ENCODE peak calls at places on chromosomes 7 and 10, in ten cellular contexts. W is PC-9, O is heart right ventricle, M is nephron progenitor cell, X is fibroblast of lung, S is foreskin fibroblast, U is suprapubic skin, T is tibial nerve, C is WTC11, I is GM12865. F is an unnamed sample.

GRCh38 chr7:40311307-40311706 is 176.5 kb downstream of the SUGCT start:
- DNase-seq in W (no peak), O (no peak), M (no peak), X (no peak), S (no peak), U (no peak), T (no peak), C (no peak), I (peak; percentile 67), F (no peak)

GRCh38 chr7:22563621-22564241 is 63.7 kb upstream of the STEAP1B start:
- DNase-seq in W (peak; percentile 86), O (no peak), M (peak; percentile 14), X (no peak), S (no peak), U (no peak), T (no peak), C (peak; percentile 26), I (peak; percentile 76), F (peak; percentile 25)

GRCh38 chr10:63720072-63720537 is 198.9 kb downstream of the REEP3 start:
- DNase-seq in W (peak; percentile 65), O (no peak), M (peak; percentile 50), X (peak; percentile 64), S (no peak), U (no peak), T (peak; percentile 79), C (peak; percentile 45), I (peak; percentile 70), F (no peak)

GRCh38 chr10:115801987-115802386 is 471.0 kb downstream of the GFRA1 start:
- DNase-seq in W (no peak), O (no peak), M (no peak), X (peak; percentile 27), S (no peak), U (no peak), T (no peak), C (no peak), I (no peak), F (no peak)

GRCh38 chr7:134502463-134502862 is 24.9 kb upstream of the AKR1B10 start:
- DNase-seq in W (no peak), O (no peak), M (no peak), X (peak; percentile 84), S (peak; percentile 64), U (no peak), T (peak; percentile 84), C (no peak), I (no peak), F (no peak)

GRCh38 chr7:93046641-93047040 is 71.1 kb downstream of the SAMD9 start:
- DNase-seq in W (no peak), O (no peak), M (peak; percentile 33), X (no peak), S (no peak), U (no peak), T (no peak), C (no peak), I (no peak), F (no peak)

GRCh38 chr10:59944339-59944935 is 38.1 kb upstream of the CCDC6 start:
- DNase-seq in W (peak; percentile 39), O (no peak), M (no peak), X (no peak), S (no peak), U (no peak), T (no peak), C (no peak), I (no peak), F (no peak)

GRCh38 chr10:4306871-4307270 is 519.1 kb upstream of the AKR1E2 start:
- DNase-seq in W (no peak), O (no peak), M (no peak), X (no peak), S (no peak), U (no peak), T (no peak), C (no peak), I (no peak), F (no peak)

GRCh38 chr10:48794074-48794473 is 109.4 kb downstream of the WDFY4 start:
- DNase-seq in W (no peak), O (no peak), M (no peak), X (no peak), S (no peak), U (no peak), T (no peak), C (no peak), I (no peak), F (no peak)

GRCh38 chr10:92757066-92757716 is 67.4 kb downstream of the HHEX start:
- DNase-seq in W (peak; percentile 40), O (peak; percentile 74), M (peak; percentile 22), X (peak; percentile 95), S (peak; percentile 39), U (peak; percentile 85), T (peak; percentile 80), C (peak; percentile 41), I (peak; percentile 93), F (no peak)

GRCh38 chr7:156014201-156014600 is 201.9 kb upstream of the SHH start:
- DNase-seq in W (no peak), O (no peak), M (no peak), X (no peak), S (no peak), U (no peak), T (no peak), C (no peak), I (no peak), F (peak; percentile 16)

GRCh38 chr7:107836237-107837144 is 33.5 kb upstream of the SLC26A3 start:
- DNase-seq in W (no peak), O (no peak), M (no peak), X (no peak), S (no peak), U (no peak), T (no peak), C (no peak), I (no peak), F (no peak)

GRCh38 chr10:122307669-122308486 is 36.8 kb downstream of the BTBD16 start:
- DNase-seq in W (peak; percentile 72), O (peak; percentile 40), M (no peak), X (peak; percentile 89), S (peak; percentile 78), U (peak; percentile 66), T (peak; percentile 66), C (no peak), I (peak; percentile 41), F (peak; percentile 53)

GRCh38 chr10:62373995-62374861 is at the start of gene ZNF365:
- DNase-seq in W (no peak), O (peak; percentile 16), M (peak; percentile 73), X (peak; percentile 40), S (peak; percentile 37), U (no peak), T (no peak), C (peak; percentile 64), I (peak; percentile 2), F (peak; percentile 73)

GRCh38 chr10:117130346-117130745 is 7.7 kb downstream of the VAX1 start:
- DNase-seq in W (no peak), O (no peak), M (no peak), X (no peak), S (no peak), U (no peak), T (no peak), C (no peak), I (no peak), F (peak; percentile 25)

GRCh38 chr7:127755965-127756364 is 104.0 kb downstream of the SND1 start:
- DNase-seq in W (no peak), O (no peak), M (no peak), X (no peak), S (no peak), U (no peak), T (no peak), C (no peak), I (no peak), F (no peak)
- TF ChIP-seq CTCF in W (no peak), O (no peak), M (no peak), X (no peak), S (no peak), U (no peak), T (no peak), C (no peak), I (no peak), F (no peak)

GRCh38 chr10:788796-789748 is 99.6 kb upstream of the DIP2C start:
- DNase-seq in W (no peak), O (peak; percentile 68), M (peak; percentile 67), X (peak; percentile 49), S (peak; percentile 74), U (peak; percentile 84), T (peak; percentile 27), C (peak; percentile 78), I (no peak), F (peak; percentile 73)
- TF ChIP-seq CTCF in W (no peak), O (peak; percentile 57), M (peak; percentile 27), X (peak; percentile 53), S (peak; percentile 72), U (peak; percentile 43), T (peak; percentile 69), C (peak; percentile 65), I (peak; percentile 24), F (peak; percentile 66)

DNA sequence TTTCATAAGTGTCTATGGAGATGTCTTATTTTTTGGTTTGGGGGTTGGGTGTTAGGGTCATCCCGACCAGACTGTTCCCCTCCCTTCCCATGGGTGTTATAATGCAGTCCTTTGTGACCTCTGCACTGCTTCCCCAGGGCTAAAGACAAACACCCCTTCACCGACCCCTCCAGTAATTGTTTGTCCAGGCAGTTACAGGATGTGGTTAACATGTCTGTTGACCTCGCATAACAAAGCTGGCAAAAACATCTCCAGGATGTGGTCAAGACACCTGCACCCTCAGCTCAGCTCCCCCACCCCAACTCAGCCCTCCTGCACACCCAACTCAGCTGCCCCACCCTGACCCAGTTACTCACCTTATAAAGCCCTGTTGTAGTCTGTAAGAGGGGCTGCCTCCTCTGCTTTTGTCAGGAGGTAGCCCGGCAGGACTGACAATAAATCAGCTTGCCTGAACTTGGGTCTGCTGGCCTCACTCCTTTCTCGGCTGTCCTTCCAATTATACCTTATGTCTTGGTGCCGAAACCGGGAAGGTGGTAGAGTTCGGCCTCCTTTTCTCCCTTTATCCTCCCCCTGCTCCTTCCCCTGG is 102.2 kb downstream of the ZNF92 start:
- DNase-seq in W (peak; percentile 38), O (no peak), M (no peak), X (no peak), S (no peak), U (no peak), T (no peak), C (no peak), I (peak; percentile 91), F (no peak)
- TF ChIP-seq CTCF in W (no peak), O (no peak), M (no peak), X (no peak), S (no peak), U (no peak), T (no peak), C (no peak), I (no peak), F (no peak)

DNA sequence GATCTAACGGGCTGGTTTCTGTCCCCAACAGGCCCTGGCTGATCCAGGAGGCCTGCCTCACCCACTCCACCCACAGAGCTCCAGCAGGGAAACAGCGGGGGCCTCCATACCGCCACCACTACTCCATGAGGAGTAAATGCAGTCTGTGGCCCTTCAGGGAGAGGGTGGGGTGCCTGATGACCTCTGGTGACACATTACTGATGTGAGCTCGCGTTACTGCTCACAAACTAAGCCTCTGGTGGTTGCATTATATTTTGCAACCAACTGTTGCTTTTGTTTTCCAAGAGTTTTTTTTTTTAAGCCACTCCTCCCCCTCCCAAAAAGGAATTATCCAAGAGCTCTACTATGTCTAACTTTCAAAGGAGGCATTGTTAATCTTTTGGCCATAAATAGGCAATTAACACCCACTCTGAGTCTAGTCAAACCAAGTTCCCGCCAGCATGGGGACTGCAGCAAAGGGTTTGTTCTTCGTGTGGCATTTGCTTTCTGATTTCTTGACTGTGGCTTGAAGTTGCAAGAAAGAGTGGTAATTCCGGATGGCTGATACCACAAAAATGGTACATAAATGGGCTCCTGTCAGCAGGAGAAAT is 72.6 kb downstream of the FAM53B start:
- DNase-seq in W (peak; percentile 42), O (peak; percentile 49), M (peak; percentile 31), X (peak; percentile 61), S (peak; percentile 40), U (peak; percentile 89), T (peak; percentile 51), C (no peak), I (no peak), F (no peak)
- TF ChIP-seq CTCF in W (peak; percentile 32), O (peak; percentile 40), M (peak; percentile 21), X (no peak), S (no peak), U (peak; percentile 64), T (peak; percentile 77), C (no peak), I (no peak), F (peak; percentile 61)